ENCODE peak calls at places on chromosome 18, in five cellular contexts. U is breast epithelium, F is K562, A is A549, R is IMR-90. T is an unnamed sample.

GRCh38 chr18:26863122-26863879 is 2.2 kb downstream of the AQP4 start:
- DNase-seq in U (peak), F (no peak), A (peak), R (no peak), T (no peak)

GRCh38 chr18:44590976-44591375 is 89.7 kb upstream of the SETBP1 start:
- DNase-seq in U (no peak), F (no peak), A (no peak), R (no peak), T (no peak)

GRCh38 chr18:9055185-9055584 is 47.3 kb upstream of the NDUFV2 start:
- DNase-seq in U (no peak), F (peak), A (peak), R (peak), T (no peak)

GRCh38 chr18:811192-812122 is 585 bp downstream of the YES1 start:
- DNase-seq in U (peak), F (peak), A (peak), R (peak), T (no peak)

GRCh38 chr18:48752478-48752877 is 198.3 kb downstream of the SMAD7 start:
- DNase-seq in U (no peak), F (no peak), A (no peak), R (no peak), T (no peak)

GRCh38 chr18:48541026-48541746 is 2.4 kb downstream of the CTIF start:
- DNase-seq in U (peak), F (peak), A (peak), R (peak), T (peak)

GRCh38 chr18:31233550-31234306 is 71.1 kb upstream of the DSC1 start:
- DNase-seq in U (no peak), F (peak), A (no peak), R (no peak), T (no peak)

GRCh38 chr18:25805939-25806338 is 284.5 kb downstream of the SS18 start:
- DNase-seq in U (no peak), F (no peak), A (no peak), R (no peak), T (no peak)

DNA sequence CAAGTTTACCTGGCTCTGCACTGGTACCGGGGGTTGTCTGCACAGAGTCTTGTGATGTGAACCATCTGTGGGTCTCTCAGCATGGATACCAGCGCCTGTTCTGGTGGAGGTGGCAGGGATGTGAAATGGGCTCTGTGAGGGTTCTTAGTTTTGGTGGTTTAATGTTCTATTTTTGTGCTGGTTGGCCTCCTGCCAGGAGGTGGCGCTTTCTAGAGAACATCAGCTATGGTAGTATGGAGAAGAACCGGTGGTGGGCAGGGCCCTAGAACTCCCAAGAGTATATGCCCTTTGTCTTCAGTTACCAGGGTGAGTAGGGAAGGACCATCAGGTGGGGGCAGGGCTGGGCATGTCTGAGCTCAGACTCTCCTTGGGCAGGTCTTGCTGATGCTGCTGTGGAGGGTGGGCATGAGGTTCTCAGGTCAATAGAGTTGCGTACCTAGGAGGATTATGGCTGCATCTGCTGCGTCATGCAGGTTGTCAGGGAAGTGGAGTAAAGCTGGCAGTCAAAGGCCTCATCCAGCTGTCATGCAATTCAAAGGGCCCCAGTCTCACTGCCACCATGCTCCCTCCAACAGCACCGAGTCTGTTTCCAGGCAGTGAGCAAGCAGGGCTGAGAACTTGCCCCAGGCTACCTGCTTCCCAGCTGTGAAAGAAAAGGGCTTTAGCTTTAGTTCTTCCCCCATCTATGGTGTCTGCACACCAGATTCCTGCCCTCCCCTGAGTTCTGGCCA is 278.0 kb downstream of the METTL4 start:
- DNase-seq in U (no peak), F (no peak), A (no peak), R (no peak), T (no peak)
- TF ChIP-seq CTCF in U (no peak), F (peak), A (no peak), R (no peak), T (no peak)

GRCh38 chr18:76822510-76823165 is at the start of gene ZNF236:
- DNase-seq in U (peak), F (peak), A (peak), R (peak), T (peak)

GRCh38 chr18:76823574-76823973 is 1.2 kb downstream of the ZNF236 start:
- DNase-seq in U (no peak), F (peak), A (peak), R (peak), T (no peak)

GRCh38 chr18:76821356-76821874 is 942 bp upstream of the ZNF236 start:
- DNase-seq in U (no peak), F (no peak), A (no peak), R (no peak), T (no peak)

GRCh38 chr18:76823166-76823539 is 796 bp downstream of the ZNF236 start:
- DNase-seq in U (no peak), F (no peak), A (no peak), R (no peak), T (no peak)

DNA sequence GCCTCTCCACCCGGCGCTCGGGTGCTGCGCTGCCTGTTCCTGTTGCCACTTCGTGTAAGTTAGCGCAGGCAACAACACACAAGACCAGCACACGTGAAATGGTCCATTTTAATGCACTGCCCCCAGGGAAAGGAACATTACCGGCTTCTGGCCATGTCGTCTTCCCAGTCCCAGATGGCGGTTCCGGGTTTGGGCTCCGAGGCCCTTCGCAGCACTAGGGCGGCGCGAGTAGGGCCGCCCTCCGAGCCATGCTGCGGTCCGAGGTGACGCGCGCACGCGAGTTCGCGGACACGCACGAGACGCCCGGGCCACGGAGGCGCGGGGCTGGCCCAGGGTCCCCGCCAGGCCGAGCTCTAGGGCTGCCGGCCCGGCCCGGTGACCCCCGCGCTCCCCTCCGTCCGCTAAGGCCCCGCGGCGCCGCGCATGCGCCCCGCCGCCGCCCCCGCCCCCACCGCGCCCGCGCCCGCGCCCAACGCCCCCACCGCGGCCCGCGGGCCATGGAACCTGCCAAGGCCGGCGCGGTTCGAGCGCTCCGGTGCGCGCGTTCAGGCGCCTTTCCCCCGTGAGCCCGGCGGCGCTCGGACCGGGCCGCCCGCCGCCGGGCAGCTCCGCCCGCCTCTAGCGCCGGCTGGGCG is 365 bp upstream of the ZNF236 start:
- DNase-seq in U (peak), F (peak), A (peak), R (peak), T (peak)
- TF ChIP-seq POLR2A in U (no peak), F (no peak), A (peak), R (no peak), T (no peak)

GRCh38 chr18:57753063-57753462 is 50.1 kb downstream of the ATP8B1 start:
- DNase-seq in U (no peak), F (no peak), A (no peak), R (no peak), T (no peak)

GRCh38 chr18:57744211-57744694 is 58.9 kb downstream of the ATP8B1 start:
- DNase-seq in U (no peak), F (no peak), A (no peak), R (peak), T (no peak)

GRCh38 chr18:57749604-57749970 is 53.5 kb downstream of the ATP8B1 start:
- DNase-seq in U (no peak), F (no peak), A (no peak), R (no peak), T (no peak)

GRCh38 chr18:57747809-57748680 is 55.1 kb downstream of the ATP8B1 start:
- DNase-seq in U (no peak), F (no peak), A (no peak), R (no peak), T (no peak)

DNA sequence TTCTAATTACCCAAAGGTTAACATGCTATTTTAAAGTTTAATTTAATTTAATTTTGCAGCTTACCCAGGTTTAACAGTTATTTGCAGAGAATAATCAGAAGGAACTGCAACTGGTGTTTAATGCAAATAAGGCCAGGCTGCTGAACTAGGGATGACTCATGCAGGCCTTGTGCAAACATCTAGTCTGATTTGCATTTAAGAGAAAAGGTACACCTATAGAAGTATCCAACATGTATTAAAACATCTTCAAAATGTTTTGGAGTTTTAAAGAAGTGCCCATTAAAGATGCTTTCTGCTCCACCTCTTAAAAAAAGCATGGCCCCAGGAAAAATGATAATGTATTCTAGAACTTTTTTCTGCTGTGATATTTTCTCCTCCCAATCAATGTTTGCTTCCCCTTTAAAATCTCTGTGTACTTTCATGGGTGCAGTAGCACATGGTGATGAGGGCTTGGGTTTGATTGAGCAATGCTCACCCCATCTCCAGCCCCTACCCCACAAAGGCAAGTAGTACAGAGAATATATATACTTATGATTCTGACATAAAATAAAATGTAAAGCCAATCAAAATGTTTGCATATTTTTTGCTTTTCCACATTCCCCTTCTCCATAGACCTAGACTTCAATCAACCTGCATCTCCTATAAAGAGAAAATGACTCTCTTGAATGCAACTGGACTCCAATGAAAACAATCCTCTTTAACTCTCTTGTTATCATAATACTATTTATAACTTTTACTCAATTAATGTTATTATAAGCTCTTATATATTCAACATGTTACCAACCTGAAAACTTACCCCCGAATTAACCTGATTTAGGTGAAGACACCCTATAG is 54.1 kb downstream of the ATP8B1 start:
- DNase-seq in U (no peak), F (no peak), A (peak), R (peak), T (no peak)
- H3K4me3 ChIP-seq in U (no peak), F (no peak), A (peak), R (no peak), T (no peak)

GRCh38 chr18:62799977-62800376 is 84.6 kb downstream of the PHLPP1 start:
- DNase-seq in U (no peak), F (no peak), A (no peak), R (no peak), T (no peak)

GRCh38 chr18:62797329-62797728 is 82.0 kb downstream of the PHLPP1 start:
- DNase-seq in U (no peak), F (no peak), A (no peak), R (no peak), T (no peak)

GRCh38 chr18:62807406-62807805 is 92.1 kb downstream of the PHLPP1 start:
- DNase-seq in U (no peak), F (no peak), A (no peak), R (no peak), T (no peak)

GRCh38 chr18:62808116-62808515 is 92.8 kb downstream of the PHLPP1 start:
- DNase-seq in U (no peak), F (no peak), A (no peak), R (no peak), T (no peak)

GRCh38 chr18:62802523-62802922 is 87.2 kb downstream of the PHLPP1 start:
- DNase-seq in U (no peak), F (no peak), A (no peak), R (no peak), T (no peak)
- TF ChIP-seq CTCF in U (no peak), F (peak), A (peak), R (no peak), T (no peak)

GRCh38 chr18:14941792-14942191 is 193.8 kb downstream of the ANKRD30B start:
- DNase-seq in U (no peak), F (no peak), A (no peak), R (no peak), T (no peak)

GRCh38 chr18:14941256-14941655 is 193.3 kb downstream of the ANKRD30B start:
- DNase-seq in U (no peak), F (no peak), A (no peak), R (no peak), T (no peak)

GRCh38 chr18:14943486-14943885 is 195.5 kb downstream of the ANKRD30B start:
- DNase-seq in U (no peak), F (no peak), A (no peak), R (no peak), T (no peak)

GRCh38 chr18:14940738-14941137 is 192.8 kb downstream of the ANKRD30B start:
- DNase-seq in U (no peak), F (no peak), A (no peak), R (no peak), T (no peak)

DNA sequence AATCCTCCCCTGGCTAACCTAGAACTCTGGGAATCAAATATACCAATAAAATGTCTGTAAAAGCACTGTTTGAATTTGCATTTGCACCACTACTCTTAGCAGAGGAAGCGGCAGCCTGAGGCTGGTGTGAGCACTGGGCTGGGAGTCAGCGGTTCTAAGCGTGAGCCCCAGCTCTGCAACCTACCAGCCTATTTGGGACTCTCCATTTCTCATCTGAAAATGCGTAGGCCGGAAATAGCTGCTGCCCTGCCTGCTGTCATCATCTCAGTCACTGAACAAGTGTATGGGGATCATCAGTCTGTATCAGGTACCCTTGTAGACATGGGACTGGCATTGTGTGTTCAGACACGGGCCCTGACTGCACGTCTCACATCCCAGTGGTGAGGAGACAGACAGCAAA is 194.3 kb downstream of the ANKRD30B start:
- DNase-seq in U (no peak), F (no peak), A (no peak), R (no peak), T (peak)
- TF ChIP-seq POLR2A in U (no peak), F (no peak), A (no peak), R (no peak), T (no peak)

DNA sequence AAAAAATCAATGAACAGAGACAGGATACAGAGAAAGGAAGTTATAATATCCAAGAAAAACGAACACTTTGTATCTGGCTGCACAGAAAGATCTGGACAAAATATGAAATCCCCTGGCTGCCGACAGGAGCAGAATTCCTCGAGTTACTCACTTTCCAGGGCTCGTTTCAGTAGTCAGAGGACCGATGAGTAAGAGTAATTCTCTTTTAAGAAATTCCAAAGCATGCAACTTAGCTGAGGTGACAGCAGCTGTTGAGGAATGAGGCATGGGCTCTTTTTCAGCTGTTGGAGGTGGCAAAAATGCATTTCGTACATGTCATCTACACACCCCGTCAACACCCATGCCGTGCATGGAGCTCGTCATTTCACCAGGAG is 210.7 kb upstream of the SMIM21 start:
- DNase-seq in U (no peak), F (no peak), A (no peak), R (peak), T (no peak)
- H3K4me3 ChIP-seq in U (peak), F (no peak), A (no peak), R (peak), T (no peak)

GRCh38 chr18:60826346-60826745 is 453.8 kb upstream of the MC4R start:
- DNase-seq in U (no peak), F (no peak), A (no peak), R (no peak), T (no peak)
- TF ChIP-seq CTCF in U (no peak), F (no peak), A (no peak), R (no peak), T (no peak)

GRCh38 chr18:79395761-79396404 is at the start of gene NFATC1:
- DNase-seq in U (peak), F (peak), A (peak), R (peak), T (peak)
- TF ChIP-seq POLR2A in U (no peak), F (no peak), A (peak), R (peak), T (no peak)

GRCh38 chr18:50689578-50689977 is 129.7 kb downstream of the MAPK4 start:
- DNase-seq in U (no peak), F (no peak), A (no peak), R (no peak), T (no peak)
- H3K4me3 ChIP-seq in U (no peak), F (no peak), A (no peak), R (no peak), T (no peak)